ENCODE peak calls at places on chromosomes 4 and X, in ten cellular contexts. One of them, this sample, is unnamed.

GRCh38 chrX:41085883-41086626 is 810 bp downstream of the USP9X start:
- DNase-seq in stimulated activated CD8-positive, alpha-beta memory T cell treated with anti-CD3 and anti-CD28 coated beads, Interleukin-15, amount 100 ng/mL, for 24 hours: peak
- DNase-seq in NCI-H2081: peak
- DNase-seq in endodermal cell: peak
- DNase-seq in KG1: no peak
- DNase-seq in RWPE1: peak
- DNase-seq in mesothelial cell of epicardium: peak
- DNase-seq in COLO829: no peak
- DNase-seq in activated CD4-positive, alpha-beta T cell treated with anti-CD3 and anti-CD28 coated beads, Interleukin-2, amount 50 U/mL, for 1 hour: peak
- DNase-seq in AG10803: peak
- DNase-seq in this sample: peak

GRCh38 chrX:44343412-44343942 is at the start of gene EFHC2:
- DNase-seq in stimulated activated CD8-positive, alpha-beta memory T cell treated with anti-CD3 and anti-CD28 coated beads, Interleukin-15, amount 100 ng/mL, for 24 hours: peak
- DNase-seq in NCI-H2081: no peak
- DNase-seq in endodermal cell: peak
- DNase-seq in KG1: no peak
- DNase-seq in RWPE1: no peak
- DNase-seq in mesothelial cell of epicardium: peak
- DNase-seq in COLO829: no peak
- DNase-seq in activated CD4-positive, alpha-beta T cell treated with anti-CD3 and anti-CD28 coated beads, Interleukin-2, amount 50 U/mL, for 1 hour: peak
- DNase-seq in AG10803: peak
- DNase-seq in this sample: no peak

GRCh38 chr4:26061248-26061986 is 147.4 kb downstream of the SMIM20 start:
- DNase-seq in stimulated activated CD8-positive, alpha-beta memory T cell treated with anti-CD3 and anti-CD28 coated beads, Interleukin-15, amount 100 ng/mL, for 24 hours: no peak
- DNase-seq in NCI-H2081: no peak
- DNase-seq in endodermal cell: peak
- DNase-seq in KG1: peak
- DNase-seq in RWPE1: peak
- DNase-seq in mesothelial cell of epicardium: no peak
- DNase-seq in COLO829: peak
- DNase-seq in activated CD4-positive, alpha-beta T cell treated with anti-CD3 and anti-CD28 coated beads, Interleukin-2, amount 50 U/mL, for 1 hour: no peak
- DNase-seq in AG10803: no peak
- DNase-seq in this sample: no peak

GRCh38 chr4:74501579-74501978 is 56.6 kb downstream of the AREG start:
- DNase-seq in stimulated activated CD8-positive, alpha-beta memory T cell treated with anti-CD3 and anti-CD28 coated beads, Interleukin-15, amount 100 ng/mL, for 24 hours: no peak
- DNase-seq in NCI-H2081: no peak
- DNase-seq in endodermal cell: no peak
- DNase-seq in KG1: no peak
- DNase-seq in RWPE1: peak
- DNase-seq in mesothelial cell of epicardium: no peak
- DNase-seq in COLO829: peak
- DNase-seq in activated CD4-positive, alpha-beta T cell treated with anti-CD3 and anti-CD28 coated beads, Interleukin-2, amount 50 U/mL, for 1 hour: no peak
- DNase-seq in AG10803: peak
- DNase-seq in this sample: no peak

GRCh38 chr4:83125738-83126141 is 11.2 kb upstream of the PLAC8 start:
- DNase-seq in stimulated activated CD8-positive, alpha-beta memory T cell treated with anti-CD3 and anti-CD28 coated beads, Interleukin-15, amount 100 ng/mL, for 24 hours: no peak
- DNase-seq in NCI-H2081: no peak
- DNase-seq in endodermal cell: no peak
- DNase-seq in KG1: no peak
- DNase-seq in RWPE1: no peak
- DNase-seq in mesothelial cell of epicardium: no peak
- DNase-seq in COLO829: no peak
- DNase-seq in activated CD4-positive, alpha-beta T cell treated with anti-CD3 and anti-CD28 coated beads, Interleukin-2, amount 50 U/mL, for 1 hour: peak
- DNase-seq in AG10803: no peak
- DNase-seq in this sample: no peak

GRCh38 chrX:9562851-9563250 is 98.0 kb downstream of the TBL1X start:
- DNase-seq in stimulated activated CD8-positive, alpha-beta memory T cell treated with anti-CD3 and anti-CD28 coated beads, Interleukin-15, amount 100 ng/mL, for 24 hours: no peak
- DNase-seq in NCI-H2081: no peak
- DNase-seq in endodermal cell: no peak
- DNase-seq in KG1: no peak
- DNase-seq in RWPE1: peak
- DNase-seq in mesothelial cell of epicardium: no peak
- DNase-seq in COLO829: no peak
- DNase-seq in activated CD4-positive, alpha-beta T cell treated with anti-CD3 and anti-CD28 coated beads, Interleukin-2, amount 50 U/mL, for 1 hour: no peak
- DNase-seq in AG10803: peak
- DNase-seq in this sample: no peak

GRCh38 chrX:151488677-151489076 is 74.8 kb upstream of the PASD1 start:
- DNase-seq in stimulated activated CD8-positive, alpha-beta memory T cell treated with anti-CD3 and anti-CD28 coated beads, Interleukin-15, amount 100 ng/mL, for 24 hours: no peak
- DNase-seq in NCI-H2081: no peak
- DNase-seq in endodermal cell: peak
- DNase-seq in KG1: no peak
- DNase-seq in RWPE1: peak
- DNase-seq in mesothelial cell of epicardium: no peak
- DNase-seq in COLO829: peak
- DNase-seq in activated CD4-positive, alpha-beta T cell treated with anti-CD3 and anti-CD28 coated beads, Interleukin-2, amount 50 U/mL, for 1 hour: peak
- DNase-seq in AG10803: no peak
- DNase-seq in this sample: peak

GRCh38 chr4:24582235-24582863 is 2.0 kb downstream of the DHX15 start:
- DNase-seq in stimulated activated CD8-positive, alpha-beta memory T cell treated with anti-CD3 and anti-CD28 coated beads, Interleukin-15, amount 100 ng/mL, for 24 hours: no peak
- DNase-seq in NCI-H2081: no peak
- DNase-seq in endodermal cell: no peak
- DNase-seq in KG1: no peak
- DNase-seq in RWPE1: no peak
- DNase-seq in mesothelial cell of epicardium: no peak
- DNase-seq in COLO829: no peak
- DNase-seq in activated CD4-positive, alpha-beta T cell treated with anti-CD3 and anti-CD28 coated beads, Interleukin-2, amount 50 U/mL, for 1 hour: no peak
- DNase-seq in AG10803: no peak
- DNase-seq in this sample: no peak

GRCh38 chr4:136908122-136908521 is 624.2 kb downstream of the PCDH18 start:
- DNase-seq in stimulated activated CD8-positive, alpha-beta memory T cell treated with anti-CD3 and anti-CD28 coated beads, Interleukin-15, amount 100 ng/mL, for 24 hours: no peak
- DNase-seq in NCI-H2081: no peak
- DNase-seq in endodermal cell: no peak
- DNase-seq in KG1: no peak
- DNase-seq in RWPE1: no peak
- DNase-seq in mesothelial cell of epicardium: no peak
- DNase-seq in COLO829: no peak
- DNase-seq in activated CD4-positive, alpha-beta T cell treated with anti-CD3 and anti-CD28 coated beads, Interleukin-2, amount 50 U/mL, for 1 hour: no peak
- DNase-seq in AG10803: no peak
- DNase-seq in this sample: no peak

GRCh38 chrX:77448170-77448569 is 981 bp downstream of the FGF16 start:
- DNase-seq in stimulated activated CD8-positive, alpha-beta memory T cell treated with anti-CD3 and anti-CD28 coated beads, Interleukin-15, amount 100 ng/mL, for 24 hours: no peak
- DNase-seq in NCI-H2081: no peak
- DNase-seq in endodermal cell: no peak
- DNase-seq in KG1: no peak
- DNase-seq in RWPE1: no peak
- DNase-seq in mesothelial cell of epicardium: no peak
- DNase-seq in COLO829: no peak
- DNase-seq in activated CD4-positive, alpha-beta T cell treated with anti-CD3 and anti-CD28 coated beads, Interleukin-2, amount 50 U/mL, for 1 hour: no peak
- DNase-seq in AG10803: no peak
- DNase-seq in this sample: no peak

GRCh38 chrX:105458846-105459245 is 238.4 kb upstream of the TEX13A start:
- DNase-seq in stimulated activated CD8-positive, alpha-beta memory T cell treated with anti-CD3 and anti-CD28 coated beads, Interleukin-15, amount 100 ng/mL, for 24 hours: no peak
- DNase-seq in NCI-H2081: no peak
- DNase-seq in endodermal cell: no peak
- DNase-seq in KG1: no peak
- DNase-seq in RWPE1: no peak
- DNase-seq in mesothelial cell of epicardium: no peak
- DNase-seq in COLO829: no peak
- DNase-seq in activated CD4-positive, alpha-beta T cell treated with anti-CD3 and anti-CD28 coated beads, Interleukin-2, amount 50 U/mL, for 1 hour: no peak
- DNase-seq in AG10803: no peak
- DNase-seq in this sample: no peak

GRCh38 chrX:367349-367748 is 19.4 kb downstream of the PPP2R3B start:
- DNase-seq in stimulated activated CD8-positive, alpha-beta memory T cell treated with anti-CD3 and anti-CD28 coated beads, Interleukin-15, amount 100 ng/mL, for 24 hours: no peak
- DNase-seq in NCI-H2081: no peak
- DNase-seq in endodermal cell: no peak
- DNase-seq in KG1: no peak
- DNase-seq in RWPE1: no peak
- DNase-seq in mesothelial cell of epicardium: no peak
- DNase-seq in COLO829: no peak
- DNase-seq in activated CD4-positive, alpha-beta T cell treated with anti-CD3 and anti-CD28 coated beads, Interleukin-2, amount 50 U/mL, for 1 hour: no peak
- DNase-seq in AG10803: no peak
- DNase-seq in this sample: no peak

GRCh38 chr4:65580551-65580950 is 89.7 kb downstream of the EPHA5 start:
- DNase-seq in stimulated activated CD8-positive, alpha-beta memory T cell treated with anti-CD3 and anti-CD28 coated beads, Interleukin-15, amount 100 ng/mL, for 24 hours: no peak
- DNase-seq in NCI-H2081: no peak
- DNase-seq in endodermal cell: no peak
- DNase-seq in KG1: no peak
- DNase-seq in RWPE1: no peak
- DNase-seq in mesothelial cell of epicardium: no peak
- DNase-seq in COLO829: no peak
- DNase-seq in activated CD4-positive, alpha-beta T cell treated with anti-CD3 and anti-CD28 coated beads, Interleukin-2, amount 50 U/mL, for 1 hour: no peak
- DNase-seq in AG10803: no peak
- DNase-seq in this sample: no peak

GRCh38 chrX:73962948-73963347 is 341.0 kb upstream of the ZCCHC13 start:
- DNase-seq in stimulated activated CD8-positive, alpha-beta memory T cell treated with anti-CD3 and anti-CD28 coated beads, Interleukin-15, amount 100 ng/mL, for 24 hours: no peak
- DNase-seq in NCI-H2081: no peak
- DNase-seq in endodermal cell: no peak
- DNase-seq in KG1: no peak
- DNase-seq in RWPE1: no peak
- DNase-seq in mesothelial cell of epicardium: no peak
- DNase-seq in COLO829: no peak
- DNase-seq in activated CD4-positive, alpha-beta T cell treated with anti-CD3 and anti-CD28 coated beads, Interleukin-2, amount 50 U/mL, for 1 hour: no peak
- DNase-seq in AG10803: no peak
- DNase-seq in this sample: no peak

GRCh38 chr4:66930216-66930615 is 615.1 kb downstream of the CENPC start:
- DNase-seq in stimulated activated CD8-positive, alpha-beta memory T cell treated with anti-CD3 and anti-CD28 coated beads, Interleukin-15, amount 100 ng/mL, for 24 hours: no peak
- DNase-seq in NCI-H2081: no peak
- DNase-seq in endodermal cell: no peak
- DNase-seq in KG1: no peak
- DNase-seq in RWPE1: no peak
- DNase-seq in mesothelial cell of epicardium: no peak
- DNase-seq in COLO829: peak
- DNase-seq in activated CD4-positive, alpha-beta T cell treated with anti-CD3 and anti-CD28 coated beads, Interleukin-2, amount 50 U/mL, for 1 hour: no peak
- DNase-seq in AG10803: no peak
- DNase-seq in this sample: no peak

GRCh38 chr4:41160856-41161255 is 53.5 kb downstream of the APBB2 start:
- DNase-seq in stimulated activated CD8-positive, alpha-beta memory T cell treated with anti-CD3 and anti-CD28 coated beads, Interleukin-15, amount 100 ng/mL, for 24 hours: no peak
- DNase-seq in NCI-H2081: no peak
- DNase-seq in endodermal cell: no peak
- DNase-seq in KG1: no peak
- DNase-seq in RWPE1: peak
- DNase-seq in mesothelial cell of epicardium: no peak
- DNase-seq in COLO829: no peak
- DNase-seq in activated CD4-positive, alpha-beta T cell treated with anti-CD3 and anti-CD28 coated beads, Interleukin-2, amount 50 U/mL, for 1 hour: no peak
- DNase-seq in AG10803: peak
- DNase-seq in this sample: no peak

GRCh38 chr4:2792711-2793577 is at the start of gene SH3BP2:
- DNase-seq in stimulated activated CD8-positive, alpha-beta memory T cell treated with anti-CD3 and anti-CD28 coated beads, Interleukin-15, amount 100 ng/mL, for 24 hours: no peak
- DNase-seq in NCI-H2081: no peak
- DNase-seq in endodermal cell: peak
- DNase-seq in KG1: no peak
- DNase-seq in RWPE1: peak
- DNase-seq in mesothelial cell of epicardium: peak
- DNase-seq in COLO829: peak
- DNase-seq in activated CD4-positive, alpha-beta T cell treated with anti-CD3 and anti-CD28 coated beads, Interleukin-2, amount 50 U/mL, for 1 hour: peak
- DNase-seq in AG10803: peak
- DNase-seq in this sample: peak

GRCh38 chr4:26323807-26324206 is 3.0 kb downstream of the RBPJ start:
- DNase-seq in stimulated activated CD8-positive, alpha-beta memory T cell treated with anti-CD3 and anti-CD28 coated beads, Interleukin-15, amount 100 ng/mL, for 24 hours: no peak
- DNase-seq in NCI-H2081: no peak
- DNase-seq in endodermal cell: no peak
- DNase-seq in KG1: no peak
- DNase-seq in RWPE1: no peak
- DNase-seq in mesothelial cell of epicardium: no peak
- DNase-seq in COLO829: no peak
- DNase-seq in activated CD4-positive, alpha-beta T cell treated with anti-CD3 and anti-CD28 coated beads, Interleukin-2, amount 50 U/mL, for 1 hour: no peak
- DNase-seq in AG10803: peak
- DNase-seq in this sample: no peak

This sample was measured in GM12892.